ENCODE peak calls at places on chromosomes 7 and 10, in eight cellular contexts. X is GM13976; G is NCI-H2171; J is stimulated activated CD4-positive, alpha-beta T cell treated with anti-CD3 and anti-CD28 coated beads, Interleukin-15, amount 100 ng/mL, for 48 hours; T is HEK293T; V is NCI-H82; Q is endothelial cell; K is AG20443. C is an unnamed sample.

GRCh38 chr10:18523025-18523424 is 128.4 kb downstream of the NSUN6 start:
- DNase-seq in X (no peak), J (no peak), Q (no peak), V (no peak), G (no peak), K (no peak), T (no peak), C (no peak)

GRCh38 chr10:98361131-98361633 is 53.8 kb downstream of the PYROXD2 start:
- DNase-seq in G (no peak), T (no peak), Q (no peak), X (no peak), J (peak), K (peak), V (peak), C (no peak)

GRCh38 chr7:76231583-76231982 is 29.9 kb downstream of the SRRM3 start:
- DNase-seq in Q (no peak), G (no peak), J (no peak), V (no peak), K (no peak), X (no peak), T (no peak), C (no peak)

GRCh38 chr7:19700936-19701335 is 7.9 kb downstream of the POLR1F start:
- DNase-seq in G (no peak), Q (no peak), J (no peak), K (no peak), X (no peak), T (no peak), V (no peak), C (no peak)

GRCh38 chr7:100626530-100627237 is 14.3 kb downstream of the MOSPD3 start:
- DNase-seq in K (peak), V (peak), Q (peak), T (peak), J (peak), X (peak), G (no peak), C (peak)

GRCh38 chr7:128019330-128019729 is 11.9 kb downstream of the LRRC4 start:
- DNase-seq in T (no peak), J (no peak), X (no peak), Q (no peak), V (no peak), G (no peak), K (no peak), C (no peak)

GRCh38 chr7:82154728-82155127 is 288.8 kb downstream of the CACNA2D1 start:
- DNase-seq in V (peak), J (no peak), G (no peak), X (no peak), K (no peak), T (no peak), Q (no peak), C (no peak)

GRCh38 chr7:27237735-27238334 is 4.8 kb upstream of the EVX1 start:
- DNase-seq in J (no peak), K (peak), V (no peak), Q (no peak), G (no peak), T (no peak), X (no peak), C (no peak)